ENCODE peak calls at places on chromosomes 6 and 20, in nine cellular contexts. F is BJ, T is vagina, W is cardiac fibroblast, Y is cardiac muscle cell, P is uterus, S is heart right ventricle, H is H1, I is A549. K is an unnamed sample.

GRCh38 chr6:73342174-73342573 is 11.9 kb downstream of the DPPA5 start:
- DNase-seq in F (no peak), T (no peak), W (no peak), Y (no peak), P (no peak), S (no peak), H (no peak), I (no peak), K (no peak)

GRCh38 chr6:142819603-142820335 is 125.2 kb downstream of the HIVEP2 start:
- DNase-seq in F (no peak), T (no peak), W (peak; percentile 67), Y (peak; percentile 44), P (no peak), S (no peak), H (no peak), I (no peak), K (no peak)

GRCh38 chr6:4666886-4667513 is 109.2 kb upstream of the CDYL start:
- DNase-seq in F (no peak), T (peak; percentile 72), W (no peak), Y (no peak), P (no peak), S (no peak), H (peak; percentile 23), I (no peak), K (no peak)

GRCh38 chr6:33834401-33835392 is 30.9 kb upstream of the MLN start:
- DNase-seq in F (no peak), T (no peak), W (no peak), Y (no peak), P (no peak), S (no peak), H (no peak), I (no peak), K (no peak)

GRCh38 chr20:22343612-22344011 is 240.8 kb downstream of the FOXA2 start:
- DNase-seq in F (no peak), T (no peak), W (no peak), Y (no peak), P (no peak), S (no peak), H (no peak), I (no peak), K (no peak)

GRCh38 chr6:56856036-56856580 is 98.8 kb upstream of the BEND6 start:
- DNase-seq in F (no peak), T (no peak), W (no peak), Y (peak; percentile 91), P (no peak), S (peak; percentile 35), H (no peak), I (no peak), K (no peak)

GRCh38 chr20:48828734-48829460 is 1.1 kb upstream of the PREX1 start:
- DNase-seq in F (no peak), T (no peak), W (no peak), Y (no peak), P (no peak), S (no peak), H (no peak), I (peak; percentile 43), K (no peak)

GRCh38 chr6:97813881-97814280 is 530.9 kb upstream of the MMS22L start:
- DNase-seq in F (no peak), T (no peak), W (no peak), Y (no peak), P (no peak), S (no peak), H (no peak), I (no peak), K (no peak)

GRCh38 chr6:118485601-118486550 is 62.2 kb upstream of the PLN start:
- DNase-seq in F (no peak), T (no peak), W (peak; percentile 24), Y (no peak), P (no peak), S (no peak), H (no peak), I (no peak), K (no peak)

GRCh38 chr6:92315312-92315711 is 1104.0 kb downstream of the EPHA7 start:
- DNase-seq in F (no peak), T (no peak), W (no peak), Y (no peak), P (no peak), S (no peak), H (no peak), I (no peak), K (no peak)

GRCh38 chr6:138944412-138944811 is 43.6 kb downstream of the REPS1 start:
- DNase-seq in F (no peak), T (no peak), W (peak; percentile 78), Y (peak; percentile 67), P (no peak), S (no peak), H (no peak), I (peak; percentile 10), K (peak; percentile 16)

GRCh38 chr6:26251354-26252081 is 113.5 kb upstream of the BTN3A2 start:
- DNase-seq in F (peak; percentile 88), T (no peak), W (peak; percentile 92), Y (peak; percentile 94), P (peak; percentile 50), S (peak; percentile 21), H (peak; percentile 86), I (no peak), K (no peak)

GRCh38 chr6:151716446-151717047 is 90.9 kb upstream of the ESR1 start:
- DNase-seq in F (no peak), T (no peak), W (peak; percentile 16), Y (no peak), P (no peak), S (no peak), H (peak; percentile 60), I (no peak), K (no peak)

DNA sequence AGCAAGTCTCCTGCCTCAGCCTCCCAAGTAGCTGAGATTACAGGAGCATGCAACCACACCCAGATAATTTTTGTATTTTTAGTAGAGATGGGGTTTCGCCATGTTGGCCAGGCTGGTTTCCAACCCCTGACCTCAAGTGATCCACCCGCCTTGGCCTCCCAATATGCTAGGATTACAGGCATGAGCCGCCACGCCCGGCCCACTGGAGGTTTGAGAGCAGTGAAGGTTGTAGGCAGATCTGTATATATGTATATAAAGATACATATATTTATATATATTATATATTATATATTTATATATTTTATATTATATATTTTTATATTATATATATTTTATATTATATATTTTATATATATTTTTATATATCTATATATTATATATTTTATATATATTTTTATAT is 38.2 kb upstream of the TTPAL start:
- DNase-seq in F (no peak), T (no peak), W (no peak), Y (no peak), P (no peak), S (no peak), H (no peak), I (no peak), K (no peak)
- TF ChIP-seq CTCF in F (no peak), T (no peak), W (no peak), Y (no peak), P (no peak), S (no peak), H (no peak), I (no peak), K (no peak)

GRCh38 chr6:133918208-133918930 is 29.5 kb downstream of the TCF21 start:
- DNase-seq in F (no peak), T (no peak), W (no peak), Y (no peak), P (no peak), S (no peak), H (no peak), I (no peak), K (no peak)

GRCh38 chr6:133921249-133921859 is 31.7 kb upstream of the TBPL1 start:
- DNase-seq in F (no peak), T (no peak), W (peak; percentile 88), Y (peak; percentile 88), P (peak; percentile 85), S (peak; percentile 76), H (peak; percentile 90), I (peak; percentile 65), K (peak; percentile 28)

GRCh38 chr6:133919362-133919761 is 30.4 kb downstream of the TCF21 start:
- DNase-seq in F (no peak), T (no peak), W (no peak), Y (no peak), P (no peak), S (no peak), H (no peak), I (no peak), K (no peak)

GRCh38 chr6:133923938-133924593 is 29.0 kb upstream of the TBPL1 start:
- DNase-seq in F (peak; percentile 27), T (no peak), W (peak; percentile 89), Y (peak; percentile 89), P (peak; percentile 76), S (peak; percentile 75), H (peak; percentile 60), I (peak; percentile 58), K (peak; percentile 46)
- H3K4me3 ChIP-seq in F (no peak overlapping the region), T (no peak overlapping the region), W (no peak overlapping the region), Y (no peak overlapping the region), P (no peak overlapping the region), S (no peak overlapping the region), H (no peak overlapping the region), I (no peak overlapping the region), K (no peak overlapping the region)

DNA sequence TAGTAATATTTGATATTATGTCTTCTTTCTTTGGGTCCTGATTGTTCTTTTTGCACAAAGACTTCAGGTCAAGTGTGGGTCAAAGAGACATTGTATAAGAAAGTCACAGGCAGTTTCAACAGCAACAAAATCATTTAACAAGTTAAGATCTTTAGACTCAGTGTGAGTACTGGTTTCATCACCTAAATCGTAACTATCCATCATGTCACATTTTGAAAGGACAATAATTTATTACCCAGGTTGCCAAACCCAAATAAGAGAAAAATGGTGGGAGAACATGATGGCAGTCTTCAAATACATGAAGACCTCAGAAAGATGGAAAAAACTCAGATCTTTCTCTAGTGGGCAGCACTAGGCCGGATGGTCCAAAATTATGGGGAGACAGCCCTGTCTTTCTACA is 55.5 kb upstream of the BCLAF1 start:
- DNase-seq in F (no peak), T (no peak), W (no peak), Y (no peak), P (no peak), S (no peak), H (no peak), I (no peak), K (no peak)
- TF ChIP-seq CTCF in F (no peak), T (no peak), W (no peak), Y (no peak), P (no peak), S (no peak), H (no peak), I (no peak), K (no peak)

DNA sequence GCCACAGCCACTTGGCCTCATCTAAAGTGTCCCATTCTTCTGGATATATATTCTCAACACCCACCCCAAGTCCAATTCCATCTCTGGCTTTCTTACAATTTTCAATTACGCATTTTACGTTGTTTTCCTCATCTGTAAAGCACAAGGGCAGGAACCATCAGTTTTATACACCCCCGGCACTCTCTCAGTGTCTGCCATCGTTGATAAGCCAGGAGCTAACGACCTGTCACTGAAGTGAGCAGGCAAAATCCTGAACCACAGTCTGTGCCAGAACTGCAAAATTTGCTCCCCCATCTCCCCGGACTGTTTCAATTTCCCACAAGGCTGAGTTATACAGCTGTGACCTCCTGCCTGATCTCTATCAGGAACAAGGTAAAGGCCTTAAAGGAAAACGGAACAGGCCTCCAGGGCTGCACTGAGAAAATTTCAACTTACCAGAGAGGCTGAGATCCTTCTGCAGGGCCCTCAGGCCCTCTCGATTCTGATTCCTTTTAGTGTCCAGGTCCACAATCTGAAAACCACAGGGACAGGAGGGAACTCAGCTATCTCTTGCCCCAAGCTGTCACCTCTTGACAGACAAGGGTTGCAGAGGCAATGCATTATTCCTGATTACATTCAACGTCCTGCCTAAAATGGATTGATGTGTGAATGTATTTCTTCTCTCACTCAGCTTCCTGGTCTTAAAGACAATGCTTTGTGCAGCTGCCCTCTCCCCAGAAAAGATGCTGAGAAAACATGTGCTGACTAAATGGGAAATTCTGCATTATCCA is 1.8 kb downstream of the PDRG1 start:
- DNase-seq in F (no peak), T (no peak), W (no peak), Y (no peak), P (no peak), S (no peak), H (no peak), I (no peak), K (no peak)
- H3K4me3 ChIP-seq in F (no peak overlapping the region), T (no peak overlapping the region), W (no peak overlapping the region), Y (no peak overlapping the region), P (no peak overlapping the region), S (peak overlapping the region; percentile 67), H (no peak overlapping the region), I (peak overlapping the region; percentile 100), K (no peak overlapping the region)

K was measured in retinal pigment epithelial cell.